ENCODE peak calls at places on chromosomes 12 and 14, in four cellular contexts. J, A, O and S are unnamed samples.

GRCh38 chr12:92505373-92506340 is 197.1 kb upstream of the PLEKHG7 start:
- DNase-seq in J (peak; percentile 54), A (peak; percentile 11), O (no peak), S (no peak)

GRCh38 chr14:89030921-89031320 is 206.5 kb downstream of the TTC8 start:
- DNase-seq in J (no peak), A (no peak), O (no peak), S (no peak)

GRCh38 chr12:72274926-72275325 is 2.8 kb downstream of the TRHDE start:
- DNase-seq in J (no peak), A (no peak), O (no peak), S (no peak)

GRCh38 chr14:101733211-101733610 is 28.3 kb upstream of the PPP2R5C start:
- DNase-seq in J (no peak), A (no peak), O (no peak), S (no peak)

GRCh38 chr12:17999174-17999801 is 90.7 kb downstream of the RERGL start:
- DNase-seq in J (no peak), A (no peak), O (no peak), S (no peak)

GRCh38 chr12:130791699-130792098 is 47.4 kb downstream of the STX2 start:
- DNase-seq in J (no peak), A (no peak), O (no peak), S (no peak)

GRCh38 chr12:13100610-13100881 is 2.9 kb downstream of the GSG1 start:
- DNase-seq in J (no peak), A (no peak), O (peak; percentile 77), S (no peak)

GRCh38 chr12:73106296-73106695 is 834.1 kb downstream of the TRHDE start:
- DNase-seq in J (no peak), A (no peak), O (no peak), S (no peak)

GRCh38 chr12:68638721-68639395 is 28.2 kb downstream of the RAP1B start:
- DNase-seq in J (no peak), A (no peak), O (no peak), S (no peak)

GRCh38 chr12:28253175-28253641 is 63.0 kb downstream of the CCDC91 start:
- DNase-seq in J (no peak), A (peak; percentile 3), O (no peak), S (no peak)

GRCh38 chr12:82299617-82300016 is 58.6 kb downstream of the CCDC59 start:
- DNase-seq in J (no peak), A (no peak), O (no peak), S (no peak)

GRCh38 chr14:64654931-64655330 is 49.3 kb upstream of the PLEKHG3 start:
- DNase-seq in J (no peak), A (no peak), O (no peak), S (no peak)

GRCh38 chr12:124538194-124539082 is 29.0 kb downstream of the NCOR2 start:
- DNase-seq in J (peak; percentile 50), A (no peak), O (no peak), S (no peak)

GRCh38 chr12:98725481-98726247 is 80.6 kb downstream of the APAF1 start:
- DNase-seq in J (peak; percentile 54), A (no peak), O (peak; percentile 55), S (no peak)

GRCh38 chr14:52272375-52272774 is 4.9 kb downstream of the PTGDR start:
- DNase-seq in J (peak; percentile 55), A (no peak), O (no peak), S (no peak)